ENCODE peak calls at places on chromosomes 6 and 20, in seven cellular contexts. One of them, this sample, is unnamed.
A peak's percentile ranks its signal among the peaks of the same experiment; 100 is the strongest.

GRCh38 chr6:7479801-7480266 is 61.6 kb upstream of the DSP start:
- DNase-seq in HCT116: peak; percentile 51
- DNase-seq in IMR-90: peak; percentile 55
- DNase-seq in tibial nerve: no peak
- DNase-seq in A549: peak; percentile 79
- DNase-seq in spleen: no peak
- DNase-seq in uterus: no peak
- DNase-seq in this sample: no peak

GRCh38 chr6:65416640-65417039 is 290.4 kb downstream of the EYS start:
- DNase-seq in HCT116: no peak
- DNase-seq in IMR-90: no peak
- DNase-seq in tibial nerve: no peak
- DNase-seq in A549: no peak
- DNase-seq in spleen: no peak
- DNase-seq in uterus: no peak
- DNase-seq in this sample: no peak

GRCh38 chr20:53752583-53752970 is 158.9 kb upstream of the ZNF217 start:
- DNase-seq in HCT116: no peak
- DNase-seq in IMR-90: no peak
- DNase-seq in tibial nerve: no peak
- DNase-seq in A549: peak; percentile 57
- DNase-seq in spleen: no peak
- DNase-seq in uterus: no peak
- DNase-seq in this sample: no peak

GRCh38 chr6:53464942-53465460 is 79.9 kb downstream of the GCLC start:
- DNase-seq in HCT116: no peak
- DNase-seq in IMR-90: peak; percentile 10
- DNase-seq in tibial nerve: peak; percentile 34
- DNase-seq in A549: no peak
- DNase-seq in spleen: no peak
- DNase-seq in uterus: peak; percentile 92
- DNase-seq in this sample: no peak

GRCh38 chr20:54606384-54606783 is 131.0 kb downstream of the DOK5 start:
- DNase-seq in HCT116: no peak
- DNase-seq in IMR-90: no peak
- DNase-seq in tibial nerve: no peak
- DNase-seq in A549: no peak
- DNase-seq in spleen: no peak
- DNase-seq in uterus: no peak
- DNase-seq in this sample: peak; percentile 26

GRCh38 chr20:20317195-20318113 is 50.5 kb upstream of the INSM1 start:
- DNase-seq in HCT116: no peak
- DNase-seq in IMR-90: no peak
- DNase-seq in tibial nerve: no peak
- DNase-seq in A549: no peak
- DNase-seq in spleen: no peak
- DNase-seq in uterus: no peak
- DNase-seq in this sample: peak; percentile 80

GRCh38 chr20:25090492-25091429 is 8.8 kb upstream of the VSX1 start:
- DNase-seq in HCT116: no peak
- DNase-seq in IMR-90: no peak
- DNase-seq in tibial nerve: no peak
- DNase-seq in A549: no peak
- DNase-seq in spleen: peak; percentile 90
- DNase-seq in uterus: no peak
- DNase-seq in this sample: no peak

GRCh38 chr6:162846723-162847122 is 118.9 kb downstream of the PACRG start:
- DNase-seq in HCT116: no peak
- DNase-seq in IMR-90: no peak
- DNase-seq in tibial nerve: no peak
- DNase-seq in A549: no peak
- DNase-seq in spleen: no peak
- DNase-seq in uterus: no peak
- DNase-seq in this sample: no peak

GRCh38 chr6:133595076-133595868 is 293.6 kb upstream of the TCF21 start:
- DNase-seq in HCT116: no peak
- DNase-seq in IMR-90: peak; percentile 27
- DNase-seq in tibial nerve: no peak
- DNase-seq in A549: peak; percentile 67
- DNase-seq in spleen: no peak
- DNase-seq in uterus: no peak
- DNase-seq in this sample: no peak

GRCh38 chr20:9903048-9903651 is 64.3 kb upstream of the PAK5 start:
- DNase-seq in HCT116: peak; percentile 26
- DNase-seq in IMR-90: no peak
- DNase-seq in tibial nerve: no peak
- DNase-seq in A549: peak; percentile 29
- DNase-seq in spleen: no peak
- DNase-seq in uterus: no peak
- DNase-seq in this sample: no peak

GRCh38 chr6:138485586-138486248 is 13.6 kb downstream of the NHSL1 start:
- DNase-seq in HCT116: no peak
- DNase-seq in IMR-90: no peak
- DNase-seq in tibial nerve: no peak
- DNase-seq in A549: no peak
- DNase-seq in spleen: no peak
- DNase-seq in uterus: no peak
- DNase-seq in this sample: no peak

GRCh38 chr6:170039156-170040114 is 251.4 kb downstream of the DLL1 start:
- DNase-seq in HCT116: no peak
- DNase-seq in IMR-90: no peak
- DNase-seq in tibial nerve: no peak
- DNase-seq in A549: no peak
- DNase-seq in spleen: peak; percentile 42
- DNase-seq in uterus: no peak
- DNase-seq in this sample: no peak

GRCh38 chr6:36666726-36667591 is 11.6 kb upstream of the CDKN1A start:
- DNase-seq in HCT116: peak; percentile 59
- DNase-seq in IMR-90: peak; percentile 96
- DNase-seq in tibial nerve: peak; percentile 74
- DNase-seq in A549: peak; percentile 69
- DNase-seq in spleen: peak; percentile 85
- DNase-seq in uterus: peak; percentile 80
- DNase-seq in this sample: no peak

GRCh38 chr20:15547109-15547508 is 1026.1 kb downstream of the KIF16B start:
- DNase-seq in HCT116: no peak
- DNase-seq in IMR-90: no peak
- DNase-seq in tibial nerve: no peak
- DNase-seq in A549: no peak
- DNase-seq in spleen: no peak
- DNase-seq in uterus: no peak
- DNase-seq in this sample: no peak

GRCh38 chr6:64411226-64411625 is 775.6 kb downstream of the PHF3 start:
- DNase-seq in HCT116: no peak
- DNase-seq in IMR-90: no peak
- DNase-seq in tibial nerve: no peak
- DNase-seq in A549: no peak
- DNase-seq in spleen: no peak
- DNase-seq in uterus: no peak
- DNase-seq in this sample: no peak

GRCh38 chr6:44265003-44265842 is at the start of gene NFKBIE:
- DNase-seq in HCT116: peak; percentile 68
- DNase-seq in IMR-90: peak; percentile 94
- DNase-seq in tibial nerve: peak; percentile 93
- DNase-seq in A549: peak; percentile 84
- DNase-seq in spleen: peak; percentile 96
- DNase-seq in uterus: peak; percentile 96
- DNase-seq in this sample: peak; percentile 98

GRCh38 chr6:44261581-44261980 is 3.8 kb downstream of the NFKBIE start:
- DNase-seq in HCT116: no peak
- DNase-seq in IMR-90: no peak
- DNase-seq in tibial nerve: no peak
- DNase-seq in A549: no peak
- DNase-seq in spleen: peak; percentile 78
- DNase-seq in uterus: no peak
- DNase-seq in this sample: no peak

GRCh38 chr6:44262467-44263356 is 2.6 kb downstream of the NFKBIE start:
- DNase-seq in HCT116: no peak
- DNase-seq in IMR-90: no peak
- DNase-seq in tibial nerve: no peak
- DNase-seq in A549: no peak
- DNase-seq in spleen: peak; percentile 89
- DNase-seq in uterus: no peak
- DNase-seq in this sample: no peak

GRCh38 chr6:44264154-44265002 is 973 bp downstream of the NFKBIE start:
- DNase-seq in HCT116: no peak
- DNase-seq in IMR-90: peak; percentile 31
- DNase-seq in tibial nerve: no peak
- DNase-seq in A549: no peak
- DNase-seq in spleen: peak; percentile 95
- DNase-seq in uterus: no peak
- DNase-seq in this sample: no peak

GRCh38 chr6:44263357-44264100 is 1.8 kb downstream of the NFKBIE start:
- DNase-seq in HCT116: no peak
- DNase-seq in IMR-90: peak; percentile 55
- DNase-seq in tibial nerve: no peak
- DNase-seq in A549: peak; percentile 24
- DNase-seq in spleen: peak; percentile 83
- DNase-seq in uterus: no peak
- DNase-seq in this sample: no peak
- H3K27ac ChIP-seq in HCT116: no peak overlapping the region
- H3K27ac ChIP-seq in IMR-90: peak overlapping the region; percentile 10
- H3K27ac ChIP-seq in tibial nerve: peak overlapping the region; percentile 89
- H3K27ac ChIP-seq in A549: peak overlapping the region; percentile 81
- H3K27ac ChIP-seq in spleen: peak overlapping the region; percentile 96
- H3K27ac ChIP-seq in uterus: no peak overlapping the region
- H3K27ac ChIP-seq in this sample: no peak overlapping the region

GRCh38 chr20:37899105-37900045 is 3.6 kb upstream of the VSTM2L start:
- DNase-seq in HCT116: no peak
- DNase-seq in IMR-90: no peak
- DNase-seq in tibial nerve: no peak
- DNase-seq in A549: no peak
- DNase-seq in spleen: no peak
- DNase-seq in uterus: no peak
- DNase-seq in this sample: no peak
- TF ChIP-seq CTCF in HCT116: peak; percentile 6
- TF ChIP-seq CTCF in IMR-90: no peak
- TF ChIP-seq CTCF in tibial nerve: no peak
- TF ChIP-seq CTCF in A549: no peak
- TF ChIP-seq CTCF in spleen: no peak
- TF ChIP-seq CTCF in uterus: no peak
- TF ChIP-seq CTCF in this sample: no peak

DNA sequence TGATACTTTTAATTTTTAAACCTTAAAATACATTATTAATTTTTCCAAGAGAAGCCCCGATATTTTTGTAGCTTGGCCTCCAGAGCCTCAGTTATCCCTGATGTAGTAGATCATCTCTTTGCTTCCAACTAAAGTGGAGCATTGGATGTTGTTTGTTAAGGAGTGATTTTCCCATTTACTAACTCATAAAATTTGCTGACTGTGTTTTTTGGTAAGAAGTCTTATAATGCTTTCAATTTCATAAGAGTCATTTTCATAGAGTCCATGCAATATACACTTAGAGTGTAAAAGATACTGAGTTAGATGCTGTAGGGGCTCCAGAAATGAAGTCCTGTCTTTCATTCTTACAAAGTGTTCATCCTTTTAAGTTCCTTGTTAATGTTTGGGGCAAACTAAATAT is 46.8 kb downstream of the CDKAL1 start:
- DNase-seq in HCT116: no peak
- DNase-seq in IMR-90: no peak
- DNase-seq in tibial nerve: no peak
- DNase-seq in A549: no peak
- DNase-seq in spleen: no peak
- DNase-seq in uterus: no peak
- DNase-seq in this sample: no peak
- TF ChIP-seq POLR2A in HCT116: no peak
- TF ChIP-seq POLR2A in IMR-90: no peak
- TF ChIP-seq POLR2A in tibial nerve: no peak
- TF ChIP-seq POLR2A in A549: no peak
- TF ChIP-seq POLR2A in spleen: no peak
- TF ChIP-seq POLR2A in uterus: no peak
- TF ChIP-seq POLR2A in this sample: no peak

DNA sequence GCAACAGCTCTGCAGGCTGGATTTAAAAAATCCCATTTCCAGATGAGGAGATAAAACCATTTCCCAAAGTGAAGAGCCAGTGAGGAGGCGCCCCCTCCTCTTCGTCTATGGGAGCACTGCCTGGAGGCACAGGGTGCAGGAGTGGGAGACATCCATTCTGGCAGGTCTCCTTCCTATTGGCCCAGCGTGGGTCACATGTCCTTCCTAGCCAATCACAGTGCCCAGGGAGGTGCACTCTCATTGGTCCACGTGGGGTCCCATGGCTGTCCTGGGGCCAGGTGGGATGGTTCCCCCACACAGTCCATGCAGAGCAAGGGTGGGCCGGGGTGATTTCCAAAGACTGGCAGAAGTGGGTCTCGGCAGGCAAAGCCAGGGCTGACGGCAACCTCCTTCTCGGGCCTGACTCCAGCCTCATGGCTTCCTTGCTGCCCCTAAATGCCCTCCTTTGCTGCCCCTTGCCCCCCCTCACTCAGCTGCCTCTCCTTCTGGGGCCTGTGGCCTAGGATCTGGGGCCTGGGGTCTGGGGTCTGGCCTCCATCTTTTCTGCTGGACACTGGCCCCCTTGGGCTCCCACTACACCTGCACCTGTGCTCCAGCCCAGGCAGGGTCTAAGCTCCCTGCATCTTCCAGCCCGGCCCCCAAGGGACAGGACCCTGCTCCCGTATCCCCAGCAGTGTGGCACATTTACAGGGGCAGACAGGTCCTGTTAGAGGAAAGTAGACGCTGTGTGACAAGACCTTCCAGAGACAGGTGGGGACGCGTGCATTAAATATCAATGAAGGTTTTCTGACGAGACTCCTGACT is 231.7 kb downstream of the TAF4 start:
- DNase-seq in HCT116: no peak
- DNase-seq in IMR-90: no peak
- DNase-seq in tibial nerve: no peak
- DNase-seq in A549: no peak
- DNase-seq in spleen: peak; percentile 47
- DNase-seq in uterus: no peak
- DNase-seq in this sample: no peak
- H3K27ac ChIP-seq in HCT116: no peak overlapping the region
- H3K27ac ChIP-seq in IMR-90: no peak overlapping the region
- H3K27ac ChIP-seq in tibial nerve: no peak overlapping the region
- H3K27ac ChIP-seq in A549: no peak overlapping the region
- H3K27ac ChIP-seq in spleen: no peak overlapping the region
- H3K27ac ChIP-seq in uterus: no peak overlapping the region
- H3K27ac ChIP-seq in this sample: no peak overlapping the region

DNA sequence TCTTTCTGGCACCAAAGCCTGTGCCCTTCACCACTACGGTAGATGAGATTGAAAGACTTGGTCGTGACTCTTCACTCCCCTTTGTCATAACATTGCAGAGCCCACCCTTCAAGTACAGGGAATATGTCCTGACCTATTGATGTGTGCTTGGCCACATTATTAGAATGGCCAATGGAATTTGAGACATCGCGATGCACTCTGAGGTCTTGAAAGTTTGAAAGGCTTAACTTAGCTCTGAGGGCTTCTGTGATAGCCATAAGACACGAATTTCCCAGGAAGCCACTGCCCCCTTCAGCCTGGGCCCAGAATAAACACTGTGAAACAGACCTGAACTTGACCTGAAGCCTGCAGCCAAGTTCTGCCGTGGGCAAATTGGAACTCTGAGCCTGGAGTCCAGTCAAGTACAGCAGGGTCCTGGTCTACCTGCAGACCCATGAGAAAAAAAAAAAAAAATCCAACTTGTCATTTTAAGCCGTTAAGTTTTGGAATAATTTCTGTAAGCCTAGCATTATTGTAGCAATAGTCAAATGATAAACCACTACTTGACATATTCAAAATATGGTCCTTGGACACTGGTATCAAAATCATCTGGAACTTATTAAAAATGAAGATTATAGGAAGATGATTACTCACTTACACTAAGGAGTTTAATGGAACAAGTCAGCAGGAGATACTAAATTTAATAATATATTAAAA is 36.9 kb upstream of the TRAF3IP2 start:
- DNase-seq in HCT116: peak; percentile 70
- DNase-seq in IMR-90: peak; percentile 66
- DNase-seq in tibial nerve: no peak
- DNase-seq in A549: peak; percentile 72
- DNase-seq in spleen: no peak
- DNase-seq in uterus: peak; percentile 52
- DNase-seq in this sample: no peak
- TF ChIP-seq CTCF in HCT116: peak; percentile 82
- TF ChIP-seq CTCF in IMR-90: peak; percentile 79
- TF ChIP-seq CTCF in tibial nerve: peak; percentile 29
- TF ChIP-seq CTCF in A549: peak; percentile 57
- TF ChIP-seq CTCF in spleen: peak; percentile 33
- TF ChIP-seq CTCF in uterus: peak; percentile 57
- TF ChIP-seq CTCF in this sample: peak; percentile 80